ENCODE peak calls at places on chromosomes 11 and 22, in five cellular contexts. I, Y, L, D and A are unnamed samples.
A peak's percentile ranks its signal among the peaks of the same experiment; 100 is the strongest.

GRCh38 chr11:107741044-107741823 is 29.4 kb upstream of the SLN start:
- DNase-seq in D (peak; percentile 16), L (no peak), I (no peak), Y (no peak), A (peak; percentile 43)

GRCh38 chr22:45910928-45911467 is 66.0 kb downstream of the WNT7B start:
- DNase-seq in L (no peak), D (no peak), I (no peak), Y (no peak), A (no peak)

GRCh38 chr11:111939836-111940604 is 2.9 kb downstream of the DIXDC1 start:
- DNase-seq in D (peak; percentile 91), I (no peak), Y (no peak), L (peak; percentile 60), A (peak; percentile 88)

GRCh38 chr11:108616549-108616948 is 23.0 kb upstream of the EXPH5 start:
- DNase-seq in D (peak; percentile 85), Y (no peak), L (no peak), I (no peak), A (peak; percentile 91)

GRCh38 chr11:78350646-78351165 is 66.9 kb downstream of the GAB2 start:
- DNase-seq in L (peak; percentile 39), Y (no peak), D (peak; percentile 71), I (no peak), A (peak; percentile 16)

GRCh38 chr22:49735411-49736311 is 92.0 kb downstream of the BRD1 start:
- DNase-seq in D (peak; percentile 54), L (no peak), I (no peak), Y (no peak), A (no peak)

GRCh38 chr22:31081963-31082605 is 966 bp downstream of the SMTN start:
- DNase-seq in L (no peak), Y (no peak), D (no peak), I (no peak), A (peak; percentile 77)

GRCh38 chr11:83819936-83820549 is 533.9 kb upstream of the CCDC90B start:
- DNase-seq in Y (no peak), I (no peak), L (peak; percentile 64), D (peak; percentile 77), A (peak; percentile 45)